ENCODE peak calls at places on chromosomes 3 and 15, in eight cellular contexts. One of them, this sample, is unnamed.

GRCh38 chr15:67180035-67180434 is 74.4 kb downstream of the AAGAB start:
- DNase-seq in NAMALWA: no peak
- DNase-seq in H9: peak; percentile 19
- DNase-seq in aorta: no peak
- DNase-seq in RWPE1: no peak
- DNase-seq in ACHN: no peak
- DNase-seq in COR-L47: no peak
- DNase-seq in AML-193: no peak
- DNase-seq in this sample: no peak

GRCh38 chr3:157132936-157133335 is 27.0 kb downstream of the CCNL1 start:
- DNase-seq in NAMALWA: no peak
- DNase-seq in RWPE1: no peak
- DNase-seq in COR-L47: no peak
- DNase-seq in AML-193: no peak
- DNase-seq in aorta: no peak
- DNase-seq in ACHN: no peak
- DNase-seq in H9: no peak
- DNase-seq in this sample: no peak

GRCh38 chr3:27880969-27881892 is 159.1 kb upstream of the EOMES start:
- DNase-seq in H9: no peak
- DNase-seq in RWPE1: no peak
- DNase-seq in aorta: no peak
- DNase-seq in AML-193: peak; percentile 57
- DNase-seq in COR-L47: no peak
- DNase-seq in ACHN: no peak
- DNase-seq in NAMALWA: peak; percentile 16
- DNase-seq in this sample: no peak

GRCh38 chr3:123749716-123750115 is 134.4 kb downstream of the MYLK start:
- DNase-seq in RWPE1: no peak
- DNase-seq in COR-L47: no peak
- DNase-seq in NAMALWA: no peak
- DNase-seq in aorta: no peak
- DNase-seq in H9: no peak
- DNase-seq in ACHN: no peak
- DNase-seq in AML-193: peak; percentile 89
- DNase-seq in this sample: peak; percentile 90

GRCh38 chr3:33578325-33579180 is 138.3 kb upstream of the UBP1 start:
- DNase-seq in ACHN: no peak
- DNase-seq in RWPE1: peak; percentile 18
- DNase-seq in NAMALWA: no peak
- DNase-seq in aorta: no peak
- DNase-seq in AML-193: no peak
- DNase-seq in H9: no peak
- DNase-seq in COR-L47: no peak
- DNase-seq in this sample: peak; percentile 14

GRCh38 chr15:85582719-85583089 is 202.3 kb downstream of the AKAP13 start:
- DNase-seq in COR-L47: no peak
- DNase-seq in AML-193: no peak
- DNase-seq in RWPE1: no peak
- DNase-seq in H9: no peak
- DNase-seq in aorta: no peak
- DNase-seq in ACHN: no peak
- DNase-seq in NAMALWA: peak; percentile 81
- DNase-seq in this sample: no peak

GRCh38 chr3:157145566-157145965 is 14.4 kb downstream of the CCNL1 start:
- DNase-seq in RWPE1: no peak
- DNase-seq in NAMALWA: no peak
- DNase-seq in AML-193: no peak
- DNase-seq in COR-L47: no peak
- DNase-seq in aorta: no peak
- DNase-seq in ACHN: no peak
- DNase-seq in H9: no peak
- DNase-seq in this sample: no peak

GRCh38 chr3:141240290-141241247 is 8.9 kb downstream of the PXYLP1 start:
- DNase-seq in COR-L47: peak; percentile 62
- DNase-seq in NAMALWA: no peak
- DNase-seq in H9: no peak
- DNase-seq in ACHN: no peak
- DNase-seq in aorta: no peak
- DNase-seq in RWPE1: no peak
- DNase-seq in AML-193: no peak
- DNase-seq in this sample: no peak

This sample was measured in HS-5.